ENCODE peak calls at places on chromosome 16, in seven cellular contexts. G is lower leg skin, D is cardiac septum, Y is HFF-Myc, N is GM12864, X is lung, B is anterior cingulate cortex. A is an unnamed sample.

GRCh38 chr16:81861915-81862314 is 82.8 kb downstream of the PLCG2 start:
- DNase-seq in X (no peak), N (no peak), B (no peak), Y (no peak), D (no peak), G (no peak), A (no peak)

GRCh38 chr16:22003195-22003594 is 2.3 kb upstream of the PDZD9 start:
- DNase-seq in D (no peak), Y (no peak), N (no peak), B (no peak), X (no peak), G (no peak), A (no peak)

GRCh38 chr16:88973007-88973410 is 4.0 kb downstream of the CBFA2T3 start:
- DNase-seq in B (no peak), X (no peak), Y (no peak), D (no peak), G (no peak), N (no peak), A (no peak)

GRCh38 chr16:28984619-28985135 is at the start of gene LAT:
- DNase-seq in G (no peak), N (no peak), B (no peak), D (no peak), Y (no peak), X (no peak), A (no peak)

GRCh38 chr16:11072420-11073153 is 128.2 kb downstream of the CLEC16A start:
- DNase-seq in Y (no peak), B (no peak), D (no peak), G (no peak), X (no peak), N (no peak), A (no peak)

GRCh38 chr16:8660841-8661301 is 13.5 kb upstream of the ABAT start:
- DNase-seq in Y (peak), X (peak), G (peak), D (no peak), N (peak), B (peak), A (peak)

GRCh38 chr16:9837481-9837880 is 344.7 kb downstream of the GRIN2A start:
- DNase-seq in X (no peak), G (no peak), N (no peak), Y (no peak), D (no peak), B (no peak), A (no peak)

GRCh38 chr16:88965411-88965810 is 11.6 kb downstream of the CBFA2T3 start:
- DNase-seq in N (no peak), X (no peak), B (no peak), Y (no peak), D (no peak), G (no peak), A (no peak)

GRCh38 chr16:81817789-81818304 is 38.8 kb downstream of the PLCG2 start:
- DNase-seq in X (no peak), N (no peak), Y (no peak), B (no peak), G (no peak), D (no peak), A (no peak)

GRCh38 chr16:60151987-60152386 is 1417.9 kb upstream of the GOT2 start:
- DNase-seq in B (no peak), X (no peak), D (no peak), Y (no peak), G (no peak), N (no peak), A (no peak)

GRCh38 chr16:68429081-68429740 is 19.1 kb downstream of the SMPD3 start:
- DNase-seq in N (no peak), X (no peak), Y (no peak), G (no peak), B (no peak), D (peak), A (no peak)

GRCh38 chr16:24758986-24759385 is 29.5 kb downstream of the TNRC6A start:
- DNase-seq in G (no peak), Y (no peak), X (no peak), N (no peak), B (no peak), D (no peak), A (no peak)

GRCh38 chr16:11310997-11311561 is 29.9 kb upstream of the PRM1 start:
- DNase-seq in D (no peak), B (no peak), X (no peak), G (no peak), N (peak), Y (no peak), A (no peak)

GRCh38 chr16:88681084-88681680 is 5.1 kb downstream of the SNAI3 start:
- DNase-seq in G (no peak), Y (no peak), B (no peak), N (peak), X (no peak), D (no peak), A (peak)

GRCh38 chr16:13936596-13937081 is 16.7 kb downstream of the ERCC4 start:
- DNase-seq in Y (no peak), X (no peak), B (no peak), G (no peak), N (no peak), D (no peak), A (peak)

GRCh38 chr16:71542377-71542776 is 16.2 kb downstream of the CHST4 start:
- DNase-seq in Y (no peak), B (no peak), N (no peak), X (peak), D (no peak), G (no peak), A (peak)

GRCh38 chr16:31493506-31494125 is 10.7 kb downstream of the SLC5A2 start:
- DNase-seq in B (no peak), N (no peak), G (no peak), D (no peak), X (no peak), Y (no peak), A (no peak)

GRCh38 chr16:88432174-88432573 is 20.9 kb upstream of the ZFPM1 start:
- DNase-seq in Y (no peak), D (no peak), G (no peak), B (no peak), N (no peak), X (no peak), A (no peak)

GRCh38 chr16:79848739-79849518 is 248.4 kb upstream of the MAF start:
- DNase-seq in D (no peak), Y (no peak), G (peak), B (no peak), N (no peak), X (no peak), A (no peak)

GRCh38 chr16:20612551-20613470 is 36.6 kb upstream of the ACSM2B start:
- DNase-seq in D (no peak), B (no peak), Y (no peak), N (no peak), X (peak), G (no peak), A (peak)

GRCh38 chr16:1828645-1829410 is 1.8 kb downstream of the FAHD1 start:
- DNase-seq in G (no peak), X (no peak), B (no peak), N (no peak), Y (no peak), D (no peak), A (no peak)

GRCh38 chr16:24700549-24701392 is 28.7 kb upstream of the TNRC6A start:
- DNase-seq in Y (peak), G (peak), B (no peak), D (peak), X (peak), N (no peak), A (peak)

A was measured in pancreas.